ENCODE peak calls at places on chromosome X, in five cellular contexts. B is AG04449, J is psoas muscle, E is RWPE1, V is dermis microvascular lymphatic vessel endothelial cell. K is an unnamed sample.
A peak's percentile ranks its signal among the peaks of the same experiment; 100 is the strongest.

GRCh38 chrX:28920554-28920953 is 333.3 kb downstream of the IL1RAPL1 start:
- DNase-seq in B (no peak), J (no peak), E (no peak), V (no peak), K (no peak)

GRCh38 chrX:4243759-4244158 is 530.3 kb upstream of the PRKX start:
- DNase-seq in B (no peak), J (no peak), E (no peak), V (no peak), K (no peak)

GRCh38 chrX:150616179-150616862 is 47.9 kb downstream of the MTM1 start:
- DNase-seq in B (no peak), J (no peak), E (no peak), V (no peak), K (no peak)

GRCh38 chrX:283115-283845 is 2.1 kb downstream of the PLCXD1 start:
- DNase-seq in B (no peak), J (peak; percentile 92), E (peak; percentile 86), V (peak; percentile 73), K (peak; percentile 90)

GRCh38 chrX:47649302-47649701 is 1.1 kb downstream of the ELK1 start:
- DNase-seq in B (no peak), J (no peak), E (no peak), V (no peak), K (no peak)

GRCh38 chrX:12970691-12971202 is 4.2 kb upstream of the TMSB4X start:
- DNase-seq in B (no peak), J (no peak), E (no peak), V (no peak), K (no peak)

GRCh38 chrX:38052096-38052495 is 45.7 kb downstream of the SYTL5 start:
- DNase-seq in B (peak; percentile 44), J (no peak), E (peak; percentile 37), V (no peak), K (no peak)

GRCh38 chrX:99603076-99603814 is 806.8 kb downstream of the PCDH19 start:
- DNase-seq in B (no peak), J (no peak), E (no peak), V (no peak), K (no peak)